ENCODE peak calls at places on chromosomes 12 and 14, in nine cellular contexts. P, G, N, Y, Z, T, O, X and C are unnamed samples.
A peak's percentile ranks its signal among the peaks of the same experiment; 100 is the strongest.

GRCh38 chr14:99794156-99794780 is 1.1 kb downstream of the EML1 start:
- DNase-seq in Y (no peak), Z (no peak), P (no peak), G (no peak), N (no peak), T (no peak), O (no peak), X (no peak), C (no peak)

GRCh38 chr12:88868062-88868461 is 287.8 kb upstream of the KITLG start:
- DNase-seq in P (no peak), G (peak; percentile 7), N (peak; percentile 61), T (no peak), Y (no peak), O (no peak), Z (no peak), X (no peak), C (no peak)

GRCh38 chr14:91138511-91139359 is 24.9 kb downstream of the DGLUCY start:
- DNase-seq in N (peak; percentile 55), T (peak; percentile 31), O (peak; percentile 72), Y (peak; percentile 31), X (no peak), Z (no peak), P (peak; percentile 38), G (peak; percentile 30), C (no peak)

GRCh38 chr12:47903151-47903611 is 1.6 kb downstream of the VDR start:
- DNase-seq in G (peak; percentile 70), N (peak; percentile 71), X (peak; percentile 66), O (no peak), Z (no peak), T (no peak), P (no peak), Y (peak; percentile 76), C (no peak)

GRCh38 chr14:21071225-21072041 is 1.3 kb downstream of the ARHGEF40 start:
- DNase-seq in N (peak; percentile 98), G (peak; percentile 94), P (peak; percentile 88), T (peak; percentile 90), O (peak; percentile 93), Z (no peak), X (peak; percentile 85), Y (peak; percentile 85), C (peak; percentile 76)

GRCh38 chr12:26646571-26646970 is 186.4 kb downstream of the ITPR2 start:
- DNase-seq in O (no peak), P (no peak), X (no peak), Y (no peak), G (no peak), Z (no peak), T (no peak), N (no peak), C (no peak)

GRCh38 chr14:78071016-78071549 is 99.1 kb upstream of the NRXN3 start:
- DNase-seq in G (no peak), N (no peak), O (no peak), P (no peak), Y (no peak), T (no peak), Z (no peak), X (no peak), C (no peak)

GRCh38 chr14:104280902-104281767 is 142.7 kb downstream of the KIF26A start:
- DNase-seq in Y (no peak), N (no peak), Z (no peak), O (no peak), P (no peak), X (peak; percentile 42), T (peak; percentile 30), G (no peak), C (peak; percentile 46)

GRCh38 chr12:6603095-6603567 is 4.0 kb downstream of the CHD4 start:
- DNase-seq in X (no peak), P (peak; percentile 90), N (peak; percentile 62), Z (no peak), T (peak; percentile 46), Y (peak; percentile 19), G (peak; percentile 62), O (peak; percentile 37), C (peak; percentile 26)

GRCh38 chr14:68651652-68652432 is 141.0 kb downstream of the ZFP36L1 start:
- DNase-seq in X (no peak), O (no peak), G (no peak), N (peak; percentile 64), Z (no peak), T (no peak), Y (no peak), P (no peak), C (no peak)

GRCh38 chr14:104753528-104754212 is 723 bp downstream of the SIVA1 start:
- DNase-seq in O (peak; percentile 18), X (no peak), T (peak; percentile 50), G (no peak), N (peak; percentile 38), Y (peak; percentile 32), Z (no peak), P (no peak), C (no peak)

GRCh38 chr12:54352891-54353874 is 11.1 kb downstream of the GPR84 start:
- DNase-seq in N (peak; percentile 90), O (no peak), Z (no peak), P (peak; percentile 81), T (peak; percentile 81), X (no peak), G (peak; percentile 36), Y (no peak), C (peak; percentile 61)

GRCh38 chr12:32159925-32160324 is 53.3 kb downstream of the BICD1 start:
- DNase-seq in X (no peak), Z (no peak), P (no peak), N (peak; percentile 19), Y (no peak), T (no peak), O (no peak), G (peak; percentile 19), C (no peak)

GRCh38 chr12:100868487-100868886 is 73.9 kb downstream of the ANO4 start:
- DNase-seq in P (no peak), O (no peak), G (peak; percentile 34), T (no peak), X (no peak), Y (no peak), Z (no peak), N (peak; percentile 27), C (no peak)

GRCh38 chr12:65664715-65665250 is 159.5 kb upstream of the HMGA2 start:
- DNase-seq in Y (no peak), T (no peak), N (no peak), O (no peak), Z (no peak), X (no peak), G (no peak), P (no peak), C (no peak)

GRCh38 chr12:124162151-124163110 is 132.5 kb upstream of the RFLNA start:
- DNase-seq in P (no peak), N (no peak), G (no peak), O (peak; percentile 11), Y (peak; percentile 60), Z (peak; percentile 6), X (no peak), T (no peak), C (no peak)
- TF ChIP-seq CTCF in P (peak; percentile 30), N (no peak), G (no peak), O (peak; percentile 43), Y (peak; percentile 38), Z (no peak), X (no peak), T (no peak), C (no peak)

GRCh38 chr12:116650062-116650461 is 87.8 kb downstream of the SPRING1 start:
- DNase-seq in Y (no peak), P (no peak), T (no peak), Z (no peak), X (no peak), G (peak; percentile 27), O (no peak), N (no peak), C (no peak)

GRCh38 chr12:116646901-116647300 is 87.7 kb downstream of the MAP1LC3B2 start:
- DNase-seq in N (no peak), X (no peak), Z (no peak), O (no peak), P (no peak), Y (no peak), T (no peak), G (no peak), C (no peak)

GRCh38 chr12:116651089-116651488 is 86.8 kb downstream of the SPRING1 start:
- DNase-seq in Z (no peak), T (no peak), P (no peak), G (no peak), N (no peak), Y (no peak), X (no peak), O (no peak), C (no peak)

GRCh38 chr12:116647802-116648201 is 88.6 kb downstream of the MAP1LC3B2 start:
- DNase-seq in N (no peak), G (no peak), P (no peak), O (no peak), T (no peak), Y (no peak), Z (no peak), X (no peak), C (no peak)

DNA sequence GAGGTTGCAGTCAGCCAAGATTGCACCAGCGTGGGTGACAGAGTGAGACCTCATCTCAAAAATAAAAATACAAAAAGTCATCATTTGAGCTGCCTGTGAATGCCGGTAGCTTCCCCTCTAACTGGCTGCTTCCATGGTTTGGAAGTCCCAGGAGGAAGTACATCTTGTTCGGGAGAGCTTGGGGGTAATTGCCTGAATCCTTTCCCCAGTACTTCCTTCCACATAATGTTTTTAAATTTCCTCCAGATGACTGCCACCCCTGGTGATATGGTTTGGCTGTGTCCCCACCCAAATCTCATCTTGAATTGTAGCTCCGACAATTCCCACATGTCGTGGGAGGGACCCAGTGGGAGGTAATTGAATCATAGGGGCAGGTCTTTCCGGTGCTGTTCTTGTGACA is 87.3 kb downstream of the SPRING1 start:
- DNase-seq in G (no peak), X (no peak), T (no peak), P (no peak), O (no peak), N (no peak), Z (no peak), Y (no peak), C (no peak)
- TF ChIP-seq CTCF in G (no peak), X (no peak), T (no peak), P (no peak), O (no peak), N (no peak), Z (no peak), Y (no peak), C (no peak)

GRCh38 chr14:92553456-92553855 is 39.9 kb downstream of the RIN3 start:
- DNase-seq in X (no peak), Y (no peak), Z (no peak), G (peak; percentile 68), P (peak; percentile 32), N (peak; percentile 23), O (no peak), T (no peak), C (no peak)
- TF ChIP-seq CTCF in X (no peak), Y (no peak), Z (peak; percentile 22), G (peak; percentile 29), P (peak; percentile 55), N (no peak), O (peak; percentile 36), T (no peak), C (no peak)

DNA sequence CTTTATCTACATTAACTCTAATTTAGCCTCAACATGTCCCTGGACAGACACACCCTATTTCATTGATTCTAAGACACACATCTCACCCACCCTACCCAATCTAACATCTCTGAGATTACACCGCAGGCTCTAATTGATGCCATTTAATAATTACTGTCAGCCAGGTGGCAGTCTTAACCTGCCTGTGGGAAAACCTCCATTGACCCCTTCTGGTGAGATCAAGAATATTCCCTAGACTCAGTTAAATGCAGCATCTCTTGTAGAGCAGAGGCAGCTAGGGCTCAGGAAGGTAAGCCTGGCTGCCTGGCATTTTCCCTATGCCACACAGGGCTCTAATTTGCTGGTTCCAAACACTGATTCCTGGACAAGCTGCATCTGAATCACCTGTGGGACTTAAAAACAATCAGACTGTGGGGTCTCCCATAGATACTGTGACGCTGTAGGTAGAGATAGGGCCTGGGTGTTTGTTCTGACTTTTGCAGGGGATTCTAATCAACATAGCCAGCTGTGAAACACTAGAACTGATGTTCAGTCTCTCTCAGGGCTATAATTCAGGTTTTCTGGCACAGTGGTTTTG is 14.3 kb downstream of the MCRS1 start:
- DNase-seq in G (no peak), P (peak; percentile 48), N (peak; percentile 42), T (peak; percentile 64), X (no peak), Z (peak; percentile 45), O (peak; percentile 81), Y (no peak), C (no peak)
- TF ChIP-seq CTCF in G (peak; percentile 31), P (peak; percentile 67), N (peak; percentile 24), T (peak; percentile 62), X (peak; percentile 30), Z (peak; percentile 80), O (peak; percentile 94), Y (peak; percentile 45), C (peak; percentile 37)